ENCODE peak calls at places on chromosome 1, in four cellular contexts. J is psoas muscle; V is GM23338; B is CD4-positive, CD25-positive, alpha-beta regulatory T cell. K is an unnamed sample.

GRCh38 chr1:42759114-42759513 is 7.7 kb downstream of the P3H1 start:
- ATAC-seq in J (no peak), V (peak), B (no peak), K (no peak)

GRCh38 chr1:232123775-232124659 is 497.4 kb downstream of the DISC1 start:
- ATAC-seq in V (peak), B (no peak), J (no peak), K (no peak)

GRCh38 chr1:217407426-217407825 is 223.5 kb downstream of the GPATCH2 start:
- ATAC-seq in V (no peak), J (no peak), B (no peak), K (no peak)

GRCh38 chr1:56773341-56774066 is 45.7 kb downstream of the FYB2 start:
- ATAC-seq in B (no peak), J (no peak), V (no peak), K (no peak)

GRCh38 chr1:116817582-116818064 is 63.4 kb downstream of the CD2 start:
- ATAC-seq in V (peak), J (no peak), B (peak), K (no peak)

GRCh38 chr1:167033646-167034045 is 44.6 kb downstream of the MAEL start:
- ATAC-seq in V (no peak), B (no peak), J (no peak), K (no peak)

GRCh38 chr1:67020304-67020703 is 33.6 kb downstream of the SLC35D1 start:
- ATAC-seq in B (no peak), J (no peak), V (no peak), K (no peak)

GRCh38 chr1:46653405-46653853 is 14.7 kb downstream of the ATPAF1 start:
- ATAC-seq in B (no peak), V (no peak), J (no peak), K (no peak)

GRCh38 chr1:222335586-222335985 is 212.3 kb downstream of the HHIPL2 start:
- ATAC-seq in B (no peak), J (no peak), V (no peak), K (no peak)

GRCh38 chr1:116558140-116558549 is 12.7 kb downstream of the CD58 start:
- ATAC-seq in B (no peak), J (no peak), V (no peak), K (no peak)

GRCh38 chr1:67236277-67236676 is 70.0 kb downstream of the IL23R start:
- ATAC-seq in B (no peak), V (no peak), J (no peak), K (no peak)

GRCh38 chr1:9249534-9250335 is 15.2 kb downstream of the H6PD start:
- ATAC-seq in V (peak), J (peak), B (no peak), K (peak)

GRCh38 chr1:48691429-48692001 is 85.2 kb downstream of the BEND5 start:
- ATAC-seq in B (no peak), J (no peak), V (no peak), K (no peak)

GRCh38 chr1:166064324-166064926 is 102.4 kb downstream of the FAM78B start:
- ATAC-seq in J (peak), B (no peak), V (no peak), K (peak)

GRCh38 chr1:222413436-222413835 is 134.5 kb downstream of the HHIPL2 start:
- ATAC-seq in B (no peak), J (no peak), V (no peak), K (no peak)

GRCh38 chr1:8711873-8712412 is 105.5 kb downstream of the RERE start:
- ATAC-seq in V (no peak), J (peak), B (no peak), K (no peak)

GRCh38 chr1:113388621-113389355 is 1.5 kb upstream of the MAGI3 start:
- ATAC-seq in J (no peak), V (no peak), B (no peak), K (no peak)

GRCh38 chr1:60908159-60908558 is 174.2 kb upstream of the NFIA start:
- ATAC-seq in J (no peak), B (no peak), V (no peak), K (no peak)

GRCh38 chr1:9559673-9560072 is 20.4 kb downstream of the SLC25A33 start:
- ATAC-seq in J (no peak), B (no peak), V (peak), K (no peak)

GRCh38 chr1:37189111-37189510 is 154.8 kb upstream of the GRIK3 start:
- ATAC-seq in B (no peak), J (no peak), V (peak), K (no peak)

GRCh38 chr1:151457911-151458882 is 1.1 kb downstream of the POGZ start:
- ATAC-seq in J (peak), V (peak), B (peak), K (peak)

GRCh38 chr1:173414136-173414535 is 63.0 kb upstream of the PRDX6 start:
- ATAC-seq in J (no peak), B (no peak), V (no peak), K (no peak)

GRCh38 chr1:230441630-230442029 is 15.5 kb upstream of the PGBD5 start:
- ATAC-seq in J (no peak), B (no peak), V (peak), K (no peak)

GRCh38 chr1:162222019-162222418 is 152.5 kb downstream of the NOS1AP start:
- ATAC-seq in B (no peak), V (no peak), J (no peak), K (no peak)

GRCh38 chr1:56897150-56898004 is 42.8 kb downstream of the C8A start:
- ATAC-seq in B (no peak), J (no peak), V (no peak), K (no peak)

GRCh38 chr1:212920895-212921294 is 29.4 kb upstream of the VASH2 start:
- ATAC-seq in V (no peak), J (no peak), B (no peak), K (no peak)

GRCh38 chr1:56033321-56034037 is 545.9 kb downstream of the PLPP3 start:
- ATAC-seq in V (no peak), B (no peak), J (no peak), K (peak)

GRCh38 chr1:25065246-25066238 is 135.5 kb upstream of the RUNX3 start:
- ATAC-seq in V (peak), B (no peak), J (no peak), K (no peak)

DNA sequence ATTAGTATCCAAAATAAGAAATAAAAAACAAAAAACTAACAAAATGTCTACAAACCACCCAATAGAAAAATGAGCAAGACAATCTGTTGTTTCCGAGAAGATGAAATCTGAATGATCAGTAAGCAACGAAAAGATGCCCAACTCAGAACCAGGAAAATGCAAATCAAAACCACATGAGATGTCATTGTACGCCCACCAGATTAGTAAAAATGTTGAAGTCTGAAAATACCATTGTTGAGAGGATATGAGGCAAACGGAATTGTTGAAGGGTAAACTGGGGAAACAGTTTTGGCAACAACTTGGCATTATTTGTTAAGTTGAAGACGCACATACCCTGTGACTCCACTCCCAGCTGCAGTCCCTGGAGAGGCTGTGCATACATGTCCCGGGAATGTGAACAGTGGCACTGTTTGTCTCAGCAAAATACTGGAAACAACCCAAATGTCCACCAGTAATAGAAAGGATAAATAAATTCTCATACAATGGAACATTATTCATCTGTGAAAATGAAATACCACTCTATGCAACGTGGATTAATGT is 10.6 kb downstream of the ZBTB17 start:
- ATAC-seq in J (peak), B (no peak), V (no peak), K (peak)
- H3K4me3 ChIP-seq in J (no peak), B (peak), V (no peak), K (no peak)

GRCh38 chr1:148317288-148317985 is 165.4 kb upstream of the NBPF11 start:
- ATAC-seq in V (peak), B (no peak), J (no peak), K (no peak)
- H3K4me3 ChIP-seq in V (peak), B (no peak), J (no peak), K (peak)

GRCh38 chr1:234863596-234863995 is 253.6 kb upstream of the IRF2BP2 start:
- ATAC-seq in J (peak), B (no peak), V (no peak), K (peak)
- H3K4me3 ChIP-seq in J (no peak), B (no peak), V (no peak), K (no peak)

GRCh38 chr1:77281491-77282186 is at the start of gene AK5:
- ATAC-seq in B (peak), V (peak), J (peak), K (peak)
- H3K4me3 ChIP-seq in B (peak), V (peak), J (peak), K (peak)